ENCODE peak calls at places on chromosomes 11 and 22, in nine cellular contexts. R is psoas muscle, O is vagina, D is Calu3, H is kidney, E is mammary epithelial cell, U is nephron progenitor cell, F is astrocyte of the spinal cord, W is omental fat pad. P is an unnamed sample.

GRCh38 chr11:122747358-122747757 is 90.9 kb upstream of the CRTAM start:
- DNase-seq in R (no peak), U (no peak), D (no peak), E (no peak), O (no peak), W (no peak), H (no peak), F (peak; percentile 91), P (no peak)

GRCh38 chr22:22030493-22031182 is 48.1 kb upstream of the TOP3B start:
- DNase-seq in U (peak; percentile 36), H (no peak), O (peak; percentile 83), W (no peak), R (peak; percentile 25), E (no peak), F (no peak), D (peak; percentile 23), P (no peak)

GRCh38 chr11:61957028-61957770 is 7.0 kb downstream of the BEST1 start:
- DNase-seq in W (no peak), E (no peak), D (no peak), H (no peak), O (no peak), F (no peak), U (no peak), R (no peak), P (no peak)

GRCh38 chr11:124069429-124070401 is 28.6 kb upstream of the OR10G7 start:
- DNase-seq in D (peak; percentile 47), R (peak; percentile 17), H (peak; percentile 66), F (peak; percentile 61), U (peak; percentile 63), O (no peak), E (peak; percentile 47), W (no peak), P (peak; percentile 54)

GRCh38 chr11:20397281-20397680 is 9.8 kb downstream of the PRMT3 start:
- DNase-seq in H (no peak), R (no peak), D (peak; percentile 11), U (peak; percentile 22), W (no peak), E (peak; percentile 49), O (no peak), F (peak; percentile 56), P (no peak)

GRCh38 chr11:85809191-85809590 is 1.8 kb downstream of the SYTL2 start:
- DNase-seq in H (no peak), R (no peak), U (no peak), D (no peak), O (no peak), F (no peak), W (no peak), E (no peak), P (no peak)

GRCh38 chr11:79007811-79008294 is 433.0 kb downstream of the TENM4 start:
- DNase-seq in D (no peak), H (no peak), R (no peak), E (no peak), W (no peak), U (peak; percentile 8), O (peak; percentile 20), F (peak; percentile 51), P (no peak)

GRCh38 chr11:32839308-32839707 is 9.6 kb downstream of the PRRG4 start:
- DNase-seq in O (no peak), F (no peak), W (no peak), E (no peak), D (no peak), U (no peak), R (no peak), H (no peak), P (no peak)

GRCh38 chr11:78698612-78699011 is 123.9 kb upstream of the NARS2 start:
- DNase-seq in E (peak; percentile 62), U (no peak), W (no peak), F (peak; percentile 93), R (peak; percentile 49), D (no peak), H (no peak), O (no peak), P (no peak)

GRCh38 chr11:18705651-18706281 is 7.2 kb downstream of the TMEM86A start:
- DNase-seq in F (no peak), O (no peak), E (no peak), U (no peak), R (peak; percentile 39), D (no peak), W (no peak), H (peak; percentile 86), P (no peak)

GRCh38 chr22:31585161-31585859 is 76.7 kb downstream of the PISD start:
- DNase-seq in F (peak; percentile 11), O (no peak), D (no peak), U (no peak), E (no peak), R (no peak), W (no peak), H (no peak), P (no peak)

GRCh38 chr11:61777234-61778090 is 14.9 kb downstream of the TMEM258 start:
- DNase-seq in U (peak; percentile 52), O (no peak), H (peak; percentile 90), E (peak; percentile 22), W (no peak), F (no peak), R (peak; percentile 58), D (no peak), P (no peak)

GRCh38 chr11:61065955-61066638 is 36.2 kb upstream of the CD5 start:
- DNase-seq in H (no peak), F (no peak), O (no peak), D (no peak), U (no peak), W (no peak), R (no peak), E (no peak), P (no peak)

GRCh38 chr22:46009730-46010129 is 32.8 kb upstream of the WNT7B start:
- DNase-seq in H (peak; percentile 55), F (no peak), W (no peak), D (no peak), R (peak; percentile 15), O (no peak), U (no peak), E (no peak), P (no peak)

GRCh38 chr11:74966651-74967050 is 17.6 kb downstream of the SPCS2 start:
- DNase-seq in F (peak; percentile 59), R (no peak), U (no peak), W (no peak), E (peak; percentile 40), O (no peak), H (no peak), D (no peak), P (no peak)

GRCh38 chr22:26949193-26949592 is 291.8 kb downstream of the MIAT start:
- DNase-seq in F (no peak), O (no peak), U (peak; percentile 66), D (peak; percentile 32), E (peak; percentile 11), R (no peak), H (no peak), W (no peak), P (peak; percentile 48)

GRCh38 chr11:120945042-120945441 is 78.9 kb upstream of the TBCEL start:
- DNase-seq in U (no peak), E (no peak), O (no peak), W (no peak), H (no peak), F (no peak), D (no peak), R (no peak), P (no peak)
- TF ChIP-seq CTCF in U (no peak), E (peak; percentile 25), O (no peak), W (no peak), H (no peak), F (peak; percentile 19), D (no peak), R (no peak), P (no peak)

DNA sequence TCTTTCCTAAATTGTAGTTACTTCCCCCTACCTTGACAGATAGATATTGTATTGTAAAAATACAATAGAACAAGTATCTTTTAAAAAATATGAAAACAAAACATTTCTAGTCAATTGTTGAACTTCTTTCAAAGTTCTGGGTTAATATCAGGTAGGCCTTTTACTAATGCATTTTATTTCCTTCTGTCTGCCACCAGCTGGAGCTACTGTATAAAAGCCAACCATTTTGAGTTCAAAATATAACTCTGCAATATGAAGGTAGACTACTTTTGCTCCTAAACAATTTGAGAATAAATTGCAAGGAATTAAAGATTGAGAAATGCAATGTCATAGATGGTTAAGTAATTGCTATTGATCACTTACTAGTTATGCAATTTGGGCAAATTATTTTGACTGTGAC is 22.1 kb upstream of the LIN7C start:
- DNase-seq in W (no peak), E (no peak), R (no peak), O (no peak), H (no peak), F (no peak), U (no peak), D (no peak), P (no peak)
- TF ChIP-seq CTCF in W (no peak), E (no peak), R (no peak), O (no peak), H (no peak), F (no peak), U (no peak), D (no peak), P (no peak)

GRCh38 chr11:68343761-68344256 is 31.4 kb downstream of the LRP5 start:
- DNase-seq in U (no peak), D (no peak), W (no peak), E (no peak), O (no peak), F (no peak), H (no peak), R (no peak), P (no peak)
- TF ChIP-seq CTCF in U (no peak), D (no peak), W (no peak), E (no peak), O (no peak), F (no peak), H (no peak), R (no peak), P (no peak)

GRCh38 chr22:24323695-24324094 is 53.1 kb downstream of the SPECC1L start:
- DNase-seq in F (no peak), H (no peak), U (no peak), D (no peak), O (no peak), R (no peak), W (no peak), E (no peak), P (no peak)

GRCh38 chr22:24324137-24324536 is 53.5 kb downstream of the SPECC1L start:
- DNase-seq in U (no peak), E (no peak), O (no peak), H (no peak), D (no peak), F (no peak), R (no peak), W (no peak), P (no peak)

GRCh38 chr22:24325105-24325757 is 54.6 kb downstream of the SPECC1L start:
- DNase-seq in D (peak; percentile 24), E (peak; percentile 39), H (no peak), F (peak; percentile 87), W (no peak), U (no peak), R (no peak), O (no peak), P (no peak)

GRCh38 chr22:24327827-24328226 is 57.2 kb downstream of the SPECC1L start:
- DNase-seq in D (no peak), O (no peak), W (no peak), H (no peak), F (no peak), E (no peak), U (no peak), R (no peak), P (no peak)

DNA sequence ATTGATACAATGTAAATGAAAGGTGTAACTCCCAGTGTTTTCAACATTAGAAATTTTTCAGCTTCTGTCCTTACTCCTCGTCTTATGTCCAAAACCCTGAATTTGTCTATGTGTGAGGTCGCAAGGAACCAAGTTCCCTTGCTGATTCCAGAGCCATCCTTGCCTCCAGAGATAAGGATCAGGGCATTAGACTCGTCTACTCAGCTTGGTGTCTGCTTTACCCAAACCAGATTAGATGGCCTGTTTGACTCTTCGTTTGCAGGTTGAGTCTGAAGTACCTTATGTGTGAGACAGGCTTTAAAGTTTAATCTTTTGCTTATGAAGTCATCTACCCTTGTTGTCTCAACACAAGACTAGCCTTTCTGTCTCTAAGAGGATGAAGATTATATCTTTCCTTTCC is 55.6 kb downstream of the SPECC1L start:
- DNase-seq in R (no peak), H (no peak), U (no peak), F (no peak), W (no peak), E (no peak), D (no peak), O (no peak), P (no peak)
- TF ChIP-seq CTCF in R (no peak), H (no peak), U (no peak), F (no peak), W (no peak), E (no peak), D (no peak), O (no peak), P (no peak)

P was measured in mesothelial cell of epicardium.